ENCODE peak calls at places on chromosome 5, in six cellular contexts. M is fibroblast of lung, Q is mammary epithelial cell, W is esophagus muscularis mucosa, N is AG09309, B is OCI-M1. R is an unnamed sample.

GRCh38 chr5:58462623-58463230 is 2.8 kb upstream of the PLK2 start:
- DNase-seq in M (peak), Q (peak), W (no peak), N (no peak), B (peak), R (peak)

GRCh38 chr5:149251546-149251945 is 20.1 kb upstream of the AFAP1L1 start:
- DNase-seq in M (no peak), Q (no peak), W (no peak), N (no peak), B (no peak), R (no peak)

GRCh38 chr5:176812269-176813259 is 2.2 kb downstream of the UNC5A start:
- DNase-seq in M (no peak), Q (no peak), W (no peak), N (no peak), B (peak), R (peak)

GRCh38 chr5:135212361-135213033 is 178.5 kb upstream of the PITX1 start:
- DNase-seq in M (no peak), Q (no peak), W (peak), N (no peak), B (no peak), R (no peak)

GRCh38 chr5:143033535-143034260 is 263.5 kb downstream of the ARHGAP26 start:
- DNase-seq in M (peak), Q (peak), W (no peak), N (peak), B (no peak), R (peak)

GRCh38 chr5:156704139-156704538 is 146.0 kb upstream of the PPP1R2B start:
- DNase-seq in M (no peak), Q (no peak), W (no peak), N (no peak), B (no peak), R (no peak)

GRCh38 chr5:64861281-64861680 is 92.6 kb downstream of the CWC27 start:
- DNase-seq in M (no peak), Q (peak), W (no peak), N (no peak), B (no peak), R (peak)

GRCh38 chr5:36691993-36692392 is 85.6 kb downstream of the SLC1A3 start:
- DNase-seq in M (peak), Q (no peak), W (no peak), N (no peak), B (no peak), R (no peak)

GRCh38 chr5:171168177-171168576 is 140.9 kb upstream of the TLX3 start:
- DNase-seq in M (no peak), Q (no peak), W (no peak), N (no peak), B (peak), R (no peak)

GRCh38 chr5:33755216-33755615 is 136.6 kb downstream of the ADAMTS12 start:
- DNase-seq in M (peak), Q (no peak), W (no peak), N (no peak), B (no peak), R (no peak)

GRCh38 chr5:108379722-108380530 is 2.0 kb downstream of the FBXL17 start:
- DNase-seq in M (peak), Q (no peak), W (no peak), N (no peak), B (peak), R (peak)

GRCh38 chr5:71957431-71957934 is 149.8 kb upstream of the MAP1B start:
- DNase-seq in M (no peak), Q (no peak), W (peak), N (no peak), B (no peak), R (no peak)

GRCh38 chr5:141753971-141754713 is 72.1 kb upstream of the ARAP3 start:
- DNase-seq in M (peak), Q (peak), W (no peak), N (no peak), B (peak), R (peak)

GRCh38 chr5:175900131-175900530 is 28.8 kb downstream of the CPLX2 start:
- DNase-seq in M (no peak), Q (no peak), W (no peak), N (no peak), B (no peak), R (no peak)

GRCh38 chr5:82639393-82640144 is 361.4 kb upstream of the RPS23 start:
- DNase-seq in M (peak), Q (no peak), W (no peak), N (no peak), B (no peak), R (no peak)

GRCh38 chr5:111681414-111681790 is 75.6 kb downstream of the NREP start:
- DNase-seq in M (peak), Q (no peak), W (no peak), N (no peak), B (no peak), R (no peak)

GRCh38 chr5:138504799-138505198 is 38.2 kb downstream of the ETF1 start:
- DNase-seq in M (no peak), Q (peak), W (no peak), N (no peak), B (no peak), R (no peak)

GRCh38 chr5:93717162-93717561 is 24.2 kb downstream of the POU5F2 start:
- DNase-seq in M (peak), Q (peak), W (no peak), N (peak), B (peak), R (peak)